ENCODE peak calls at places on chromosomes 3 and 15, in six cellular contexts. B is spleen, I is prostate gland, A is upper lobe of left lung, Y is breast epithelium, F is transverse colon. O is an unnamed sample. For H3K4me1, the result is how much of the 10 kb centered on the place peaks cover.

GRCh38 chr3:61925721-61926120 is 364.4 kb downstream of the PTPRG start:
- DNase-seq in B (no peak), I (no peak), A (no peak), Y (no peak), F (no peak), O (no peak)

GRCh38 chr15:76636059-76636458 is 269.1 kb downstream of the SCAPER start:
- DNase-seq in B (no peak), I (no peak), A (no peak), Y (no peak), F (no peak), O (no peak)

GRCh38 chr3:110731148-110731547 is 340.5 kb upstream of the NECTIN3 start:
- DNase-seq in B (no peak), I (no peak), A (no peak), Y (no peak), F (no peak), O (no peak)

GRCh38 chr3:128619146-128619890 is 31.3 kb downstream of the RPN1 start:
- DNase-seq in B (no peak), I (no peak), A (peak), Y (no peak), F (no peak), O (no peak)

GRCh38 chr15:43433661-43434303 is 59.2 kb downstream of the TP53BP1 start:
- DNase-seq in B (no peak), I (no peak), A (no peak), Y (no peak), F (no peak), O (no peak)

GRCh38 chr15:58582150-58582549 is 150.4 kb downstream of the LIPC start:
- DNase-seq in B (no peak), I (no peak), A (no peak), Y (no peak), F (no peak), O (no peak)

GRCh38 chr3:170033489-170033888 is 4.3 kb upstream of the GPR160 start:
- DNase-seq in B (no peak), I (no peak), A (peak), Y (no peak), F (peak), O (no peak)

GRCh38 chr3:128395500-128396125 is 71.1 kb downstream of the DNAJB8 start:
- DNase-seq in B (no peak), I (no peak), A (no peak), Y (no peak), F (no peak), O (no peak)

GRCh38 chr15:58438956-58439355 is 7.2 kb downstream of the LIPC start:
- DNase-seq in B (no peak), I (no peak), A (peak), Y (peak), F (peak), O (no peak)

GRCh38 chr3:15309662-15310335 is 22.6 kb downstream of the SH3BP5 start:
- DNase-seq in B (no peak), I (no peak), A (peak), Y (no peak), F (no peak), O (no peak)

GRCh38 chr3:126937533-126938432 is 45.1 kb upstream of the PLXNA1 start:
- DNase-seq in B (peak), I (no peak), A (no peak), Y (no peak), F (no peak), O (no peak)

GRCh38 chr15:57789225-57789624 is 82.7 kb downstream of the POLR2M start:
- DNase-seq in B (no peak), I (no peak), A (no peak), Y (no peak), F (no peak), O (no peak)

GRCh38 chr15:68333775-68334470 is 56.4 kb downstream of the FEM1B start:
- DNase-seq in B (peak), I (no peak), A (peak), Y (no peak), F (peak), O (no peak)

GRCh38 chr15:101000271-101000681 is 81.1 kb downstream of the LRRK1 start:
- DNase-seq in B (no peak), I (no peak), A (no peak), Y (no peak), F (no peak), O (peak)

GRCh38 chr3:36525115-36525711 is 144.9 kb downstream of the STAC start:
- DNase-seq in B (no peak), I (no peak), A (no peak), Y (no peak), F (no peak), O (no peak)

GRCh38 chr3:81445712-81446111 is 315.7 kb downstream of the GBE1 start:
- DNase-seq in B (no peak), I (no peak), A (no peak), Y (no peak), F (no peak), O (no peak)

GRCh38 chr3:195761503-195762248 is 40.9 kb downstream of the MUC20 start:
- DNase-seq in B (peak), I (no peak), A (no peak), Y (no peak), F (no peak), O (no peak)

GRCh38 chr3:159804726-159805410 is 183.8 kb upstream of the IL12A start:
- DNase-seq in B (no peak), I (peak), A (peak), Y (peak), F (peak), O (no peak)

GRCh38 chr15:62588930-62589655 is 424.0 kb upstream of the C2CD4B start:
- DNase-seq in B (no peak), I (no peak), A (no peak), Y (no peak), F (no peak), O (no peak)

GRCh38 chr15:80693682-80694623 is 1.2 kb upstream of the ABHD17C start:
- DNase-seq in B (no peak), I (peak), A (no peak), Y (no peak), F (no peak), O (no peak)

GRCh38 chr3:161409069-161409468 is 37.8 kb upstream of the SPTSSB start:
- DNase-seq in B (no peak), I (no peak), A (no peak), Y (no peak), F (no peak), O (no peak)

GRCh38 chr3:50562866-50563265 is 4.7 kb downstream of the C3orf18 start:
- DNase-seq in B (no peak), I (no peak), A (no peak), Y (no peak), F (no peak), O (no peak)

GRCh38 chr3:117035785-117036184 is 326.2 kb downstream of the TUSC7 start:
- DNase-seq in B (no peak), I (no peak), A (peak), Y (no peak), F (peak), O (no peak)

GRCh38 chr3:217436-217835 is 20.9 kb downstream of the CHL1 start:
- DNase-seq in B (no peak), I (no peak), A (no peak), Y (no peak), F (no peak), O (no peak)

GRCh38 chr3:69097407-69098086 is 12.8 kb downstream of the ARL6IP5 start:
- DNase-seq in B (no peak), I (no peak), A (no peak), Y (peak), F (no peak), O (no peak)

GRCh38 chr3:149536429-149536828 is 61.9 kb downstream of the TM4SF4 start:
- DNase-seq in B (no peak), I (no peak), A (peak), Y (no peak), F (peak), O (no peak)

GRCh38 chr15:94131875-94132274 is 99.5 kb upstream of the MCTP2 start:
- DNase-seq in B (no peak), I (no peak), A (no peak), Y (no peak), F (no peak), O (no peak)

GRCh38 chr15:94125698-94126097 is 105.7 kb upstream of the MCTP2 start:
- DNase-seq in B (no peak), I (no peak), A (no peak), Y (no peak), F (no peak), O (no peak)

GRCh38 chr15:94125131-94125530 is 106.2 kb upstream of the MCTP2 start:
- DNase-seq in B (no peak), I (no peak), A (no peak), Y (no peak), F (no peak), O (no peak)

GRCh38 chr15:94126999-94127398 is 104.4 kb upstream of the MCTP2 start:
- DNase-seq in B (no peak), I (no peak), A (no peak), Y (no peak), F (no peak), O (no peak)
- TF ChIP-seq POLR2AphosphoS5 in B (no peak), I (no peak), A (no peak), Y (no peak), F (no peak), O (no peak)

GRCh38 chr3:13414040-13414729 is 5.9 kb downstream of the NUP210 start:
- DNase-seq in B (peak), I (no peak), A (peak), Y (no peak), F (peak), O (no peak)
- H3K4me1 ChIP-seq in B (half or more), I (under half), A (under half), Y (under half), F (under half), O (under half)

DNA sequence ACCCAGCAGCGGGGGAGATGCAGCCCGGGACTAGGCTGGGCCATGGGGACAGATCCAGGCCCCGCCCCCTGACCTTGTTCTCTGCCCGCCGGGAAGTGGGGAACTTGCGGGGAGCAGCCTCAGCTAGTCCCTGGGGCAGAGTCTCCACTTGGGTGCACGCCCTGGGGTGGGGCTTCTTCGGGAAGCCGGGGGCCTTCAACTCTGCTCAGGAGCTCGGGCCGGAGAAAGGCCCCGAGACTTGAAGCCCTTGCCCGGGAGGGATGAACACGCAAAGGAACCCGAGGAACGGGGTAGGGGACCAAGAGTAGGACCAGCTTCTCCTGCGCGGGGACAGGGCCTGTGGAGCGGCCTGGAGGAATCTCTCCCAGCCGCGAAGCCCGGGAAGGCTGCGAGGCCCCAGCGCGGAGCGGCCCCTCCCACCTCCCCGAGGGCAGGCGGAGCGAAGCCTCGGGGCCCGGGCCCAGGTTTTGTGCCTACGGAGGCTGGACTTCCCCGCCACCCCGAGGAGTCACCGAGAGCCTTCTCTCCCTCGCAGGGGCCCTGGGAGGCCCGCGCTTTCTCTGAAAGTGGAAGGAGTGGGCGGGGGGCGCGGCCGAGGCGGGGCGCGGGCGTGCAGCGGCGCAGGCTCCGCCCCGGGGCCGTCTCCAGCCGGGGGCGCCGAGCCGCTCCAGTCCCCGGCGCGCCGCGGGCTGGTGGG is at the start of gene ITPKA:
- DNase-seq in B (peak), I (peak), A (peak), Y (peak), F (peak), O (no peak)
- TF ChIP-seq POLR2AphosphoS5 in B (peak), I (no peak), A (no peak), Y (no peak), F (no peak), O (no peak)

DNA sequence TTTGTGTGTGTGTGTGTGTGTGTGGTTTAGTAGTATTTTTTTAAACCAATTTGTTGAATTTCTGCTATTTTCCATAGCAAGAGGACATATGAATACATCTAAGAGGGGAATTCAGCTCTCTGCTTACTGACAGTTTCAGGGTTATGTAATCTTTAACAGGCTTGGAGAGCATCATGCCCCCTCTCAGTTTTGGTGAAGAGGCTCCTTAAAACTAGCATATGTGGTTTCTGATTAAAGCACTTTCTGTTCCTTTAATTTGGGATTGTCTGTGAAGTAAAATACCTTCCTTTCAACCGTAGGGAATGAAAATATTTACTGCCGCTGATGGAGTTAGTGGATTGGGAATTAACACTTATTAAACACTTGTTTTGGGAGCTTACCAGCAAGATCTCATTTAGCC is 19.4 kb upstream of the NFKBIZ start:
- DNase-seq in B (no peak), I (no peak), A (no peak), Y (no peak), F (no peak), O (no peak)
- H3K4me1 ChIP-seq in B (under half), I (under half), A (under half), Y (under half), F (under half), O (under half)

GRCh38 chr3:186102687-186103086 is 6.2 kb downstream of the ETV5 start:
- DNase-seq in B (no peak), I (no peak), A (no peak), Y (no peak), F (no peak), O (no peak)

GRCh38 chr3:186107148-186108105 is 1.5 kb downstream of the ETV5 start:
- DNase-seq in B (peak), I (peak), A (peak), Y (peak), F (peak), O (no peak)

GRCh38 chr3:186108941-186109865 is at the start of gene ETV5:
- DNase-seq in B (peak), I (peak), A (peak), Y (peak), F (peak), O (peak)

GRCh38 chr3:186108106-186108940 is 566 bp downstream of the ETV5 start:
- DNase-seq in B (peak), I (no peak), A (peak), Y (no peak), F (no peak), O (no peak)

GRCh38 chr3:186105543-186105942 is 3.3 kb downstream of the ETV5 start:
- DNase-seq in B (no peak), I (no peak), A (no peak), Y (no peak), F (no peak), O (no peak)
- TF ChIP-seq POLR2AphosphoS5 in B (no peak), I (no peak), A (no peak), Y (no peak), F (no peak), O (no peak)

GRCh38 chr3:41208507-41208906 is 9.2 kb downstream of the CTNNB1 start:
- DNase-seq in B (no peak), I (no peak), A (no peak), Y (no peak), F (no peak), O (no peak)

GRCh38 chr3:41204369-41204768 is 5.1 kb downstream of the CTNNB1 start:
- DNase-seq in B (no peak), I (no peak), A (no peak), Y (no peak), F (no peak), O (no peak)

GRCh38 chr3:41207355-41207754 is 8.1 kb downstream of the CTNNB1 start:
- DNase-seq in B (no peak), I (no peak), A (no peak), Y (no peak), F (no peak), O (no peak)

GRCh38 chr3:41202834-41203345 is 3.6 kb downstream of the CTNNB1 start:
- DNase-seq in B (no peak), I (no peak), A (peak), Y (no peak), F (no peak), O (no peak)

GRCh38 chr3:41205591-41205990 is 6.3 kb downstream of the CTNNB1 start:
- DNase-seq in B (no peak), I (no peak), A (no peak), Y (no peak), F (no peak), O (no peak)
- H3K4me1 ChIP-seq in B (half or more), I (under half), A (half or more), Y (under half), F (half or more), O (half or more)

GRCh38 chr3:105618561-105618960 is 250.3 kb downstream of the CBLB start:
- DNase-seq in B (no peak), I (no peak), A (no peak), Y (no peak), F (no peak), O (no peak)
- TF ChIP-seq POLR2AphosphoS5 in B (no peak), I (no peak), A (no peak), Y (no peak), F (no peak), O (no peak)

GRCh38 chr3:56196700-56197099 is 271.6 kb downstream of the ERC2 start:
- DNase-seq in B (no peak), I (no peak), A (no peak), Y (no peak), F (no peak), O (no peak)
- H3K4me1 ChIP-seq in B (under half), I (under half), A (under half), Y (under half), F (under half), O (under half)

DNA sequence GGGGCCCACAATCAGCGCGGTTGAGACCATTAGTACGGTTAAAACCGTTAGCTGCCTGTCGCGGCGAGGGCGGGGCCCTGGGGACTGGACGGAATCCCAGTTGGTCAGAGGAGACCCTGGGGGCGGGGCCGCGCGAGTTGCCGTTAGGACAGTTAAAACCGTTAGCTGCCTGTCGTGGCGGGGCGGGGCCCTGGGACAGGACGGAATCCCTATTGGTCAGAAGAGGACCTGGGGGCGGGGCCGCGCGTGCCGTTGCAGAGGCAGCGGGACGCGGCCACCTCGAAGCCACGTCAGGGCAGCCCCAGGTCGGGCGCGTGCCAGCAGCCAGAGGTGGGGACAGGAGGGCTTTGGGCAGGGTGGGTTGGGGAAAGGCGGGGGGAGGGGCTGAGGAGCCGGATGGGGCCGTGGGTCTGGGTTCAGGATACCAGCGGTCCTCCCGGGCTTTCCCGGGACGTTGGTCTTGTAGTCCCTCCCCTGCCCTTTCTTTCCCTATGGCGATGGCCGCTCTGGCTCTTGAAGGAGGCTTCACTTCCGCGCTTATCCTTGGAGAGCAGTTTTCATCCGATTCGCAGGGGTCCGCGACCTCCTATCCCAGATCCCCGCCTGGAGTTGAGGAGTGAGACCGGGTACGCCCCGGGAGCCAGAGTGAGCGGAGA is 28.0 kb downstream of the KLHDC8B start:
- DNase-seq in B (peak), I (peak), A (peak), Y (peak), F (peak), O (no peak)
- TF ChIP-seq POLR2AphosphoS5 in B (peak), I (no peak), A (no peak), Y (no peak), F (peak), O (peak)

GRCh38 chr3:64291956-64292355 is 66.7 kb upstream of the PRICKLE2 start:
- DNase-seq in B (no peak), I (no peak), A (no peak), Y (no peak), F (no peak), O (no peak)

GRCh38 chr3:64291345-64291744 is 66.1 kb upstream of the PRICKLE2 start:
- DNase-seq in B (no peak), I (no peak), A (no peak), Y (no peak), F (peak), O (no peak)

GRCh38 chr3:64289622-64290021 is 64.4 kb upstream of the PRICKLE2 start:
- DNase-seq in B (no peak), I (no peak), A (no peak), Y (no peak), F (no peak), O (no peak)

GRCh38 chr3:64290864-64291263 is 65.6 kb upstream of the PRICKLE2 start:
- DNase-seq in B (no peak), I (no peak), A (no peak), Y (no peak), F (no peak), O (no peak)

GRCh38 chr3:64290161-64290560 is 64.9 kb upstream of the PRICKLE2 start:
- DNase-seq in B (no peak), I (no peak), A (no peak), Y (no peak), F (no peak), O (no peak)
- H3K4me1 ChIP-seq in B (under half), I (under half), A (under half), Y (under half), F (under half), O (under half)

O was measured in vagina.